ENCODE peak calls at places on chromosomes 3 and 15, in five cellular contexts. S is H1, H is mesendoderm, J is OCI-LY7, Q is astrocyte. L is an unnamed sample.
A peak's percentile ranks its signal among the peaks of the same experiment; 100 is the strongest.

GRCh38 chr15:51227967-51228783 is 110.2 kb downstream of the CYP19A1 start:
- DNase-seq in S (no peak), H (peak; percentile 94), J (no peak), Q (peak; percentile 85), L (no peak)

GRCh38 chr3:65996605-65997004 is 42.1 kb downstream of the MAGI1 start:
- DNase-seq in S (no peak), H (peak; percentile 94), J (no peak), Q (peak; percentile 59), L (no peak)

GRCh38 chr3:114841515-114841914 is 305.6 kb downstream of the ZBTB20 start:
- DNase-seq in S (no peak), H (no peak), J (no peak), Q (peak; percentile 6), L (no peak)

GRCh38 chr3:119294889-119295769 is 946 bp downstream of the ARHGAP31 start:
- DNase-seq in S (no peak), H (peak; percentile 70), J (peak; percentile 57), Q (peak; percentile 46), L (peak; percentile 29)

GRCh38 chr3:192833177-192833890 is 84.3 kb downstream of the MB21D2 start:
- DNase-seq in S (no peak), H (no peak), J (no peak), Q (peak; percentile 87), L (no peak)

GRCh38 chr3:113844622-113845222 is 6.1 kb downstream of the GRAMD1C start:
- DNase-seq in S (no peak), H (peak; percentile 24), J (peak; percentile 58), Q (peak; percentile 23), L (peak; percentile 39)

GRCh38 chr15:58393196-58393790 is 38.5 kb upstream of the LIPC start:
- DNase-seq in S (no peak), H (no peak), J (no peak), Q (peak; percentile 40), L (no peak)

GRCh38 chr15:85457392-85457968 is 77.1 kb downstream of the AKAP13 start:
- DNase-seq in S (no peak), H (no peak), J (peak; percentile 57), Q (no peak), L (no peak)

GRCh38 chr15:29986946-29987345 is 95.8 kb upstream of the GOLGA8J start:
- DNase-seq in S (no peak), H (no peak), J (no peak), Q (peak; percentile 6), L (no peak)

GRCh38 chr3:33791477-33792166 is 6.8 kb upstream of the PDCD6IP start:
- DNase-seq in S (no peak), H (no peak), J (no peak), Q (no peak), L (no peak)

GRCh38 chr3:21839592-21839991 is 88.6 kb upstream of the ZNF385D start:
- DNase-seq in S (peak; percentile 52), H (peak; percentile 45), J (peak; percentile 0), Q (peak; percentile 97), L (no peak)

GRCh38 chr3:186630950-186631624 is 9.1 kb upstream of the FETUB start:
- DNase-seq in S (no peak), H (no peak), J (no peak), Q (no peak), L (no peak)

GRCh38 chr3:140403559-140403958 is 274.3 kb upstream of the TRIM42 start:
- DNase-seq in S (no peak), H (no peak), J (no peak), Q (no peak), L (no peak)

GRCh38 chr3:62277470-62277869 is 95.9 kb downstream of the FEZF2 start:
- DNase-seq in S (no peak), H (no peak), J (no peak), Q (no peak), L (no peak)

GRCh38 chr3:186824430-186825139 is 17.9 kb upstream of the ADIPOQ start:
- DNase-seq in S (peak; percentile 50), H (peak; percentile 47), J (no peak), Q (no peak), L (no peak)

GRCh38 chr15:100265641-100266035 is 76.1 kb downstream of the ADAMTS17 start:
- DNase-seq in S (no peak), H (no peak), J (no peak), Q (no peak), L (no peak)

GRCh38 chr3:149576071-149576564 is 81.7 kb downstream of the WWTR1 start:
- DNase-seq in S (no peak), H (peak; percentile 95), J (no peak), Q (peak; percentile 99), L (no peak)

GRCh38 chr3:138081371-138082084 is 33.9 kb downstream of the DZIP1L start:
- DNase-seq in S (no peak), H (no peak), J (no peak), Q (peak; percentile 80), L (no peak)

GRCh38 chr3:188742755-188743549 is 428.8 kb upstream of the TPRG1 start:
- DNase-seq in S (no peak), H (no peak), J (no peak), Q (no peak), L (no peak)

GRCh38 chr3:59472541-59472940 is 422.7 kb upstream of the CFAP20DC start:
- DNase-seq in S (no peak), H (no peak), J (no peak), Q (no peak), L (no peak)

GRCh38 chr15:95432878-95433405 is 897.6 kb upstream of the NR2F2 start:
- DNase-seq in S (no peak), H (no peak), J (no peak), Q (no peak), L (no peak)

GRCh38 chr3:193301441-193301840 is 60.4 kb downstream of the PLAAT1 start:
- DNase-seq in S (no peak), H (peak; percentile 12), J (no peak), Q (peak; percentile 89), L (no peak)

GRCh38 chr3:138833908-138834358 is 795 bp downstream of the PIK3CB start:
- DNase-seq in S (no peak), H (peak; percentile 38), J (no peak), Q (no peak), L (no peak)

GRCh38 chr3:186783731-186784515 is 546 bp downstream of the EIF4A2 start:
- DNase-seq in S (peak; percentile 66), H (peak; percentile 83), J (peak; percentile 88), Q (peak; percentile 36), L (peak; percentile 70)

GRCh38 chr15:96701443-96701842 is 370.9 kb downstream of the NR2F2 start:
- DNase-seq in S (no peak), H (no peak), J (no peak), Q (no peak), L (no peak)

GRCh38 chr3:119885746-119886530 is 104.0 kb downstream of the NR1I2 start:
- DNase-seq in S (no peak), H (no peak), J (no peak), Q (peak; percentile 30), L (no peak)

GRCh38 chr3:101128786-101129185 is 135.6 kb upstream of the ABI3BP start:
- DNase-seq in S (no peak), H (no peak), J (no peak), Q (peak; percentile 4), L (no peak)

GRCh38 chr15:63181658-63182057 is 7.7 kb upstream of the RAB8B start:
- DNase-seq in S (no peak), H (no peak), J (no peak), Q (no peak), L (no peak)

DNA sequence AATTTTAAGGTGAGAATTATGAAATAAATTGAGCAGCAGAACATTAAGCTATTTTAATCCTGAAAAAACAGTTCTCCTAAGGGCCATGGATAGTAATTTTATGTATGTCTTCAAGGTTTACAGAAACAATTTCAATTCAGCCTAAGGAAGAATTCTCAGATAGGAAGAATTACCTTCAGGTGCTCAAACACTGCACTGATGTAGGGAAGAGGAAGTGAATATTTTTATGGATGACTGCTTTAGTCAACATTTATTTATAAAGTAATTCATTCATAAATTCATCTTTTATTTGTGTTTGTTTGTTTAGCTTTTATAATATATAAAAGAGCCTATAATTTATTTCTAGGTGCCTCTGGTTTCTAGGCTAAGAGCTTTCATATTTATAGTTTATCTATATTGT is 620.7 kb downstream of the NAALADL2 start:
- DNase-seq in S (no peak), H (no peak), J (no peak), Q (no peak), L (no peak)
- H3K4me2 ChIP-seq in S (no peak overlapping the region), H (no peak overlapping the region), J (no peak overlapping the region), Q (no peak overlapping the region), L (no peak overlapping the region)

GRCh38 chr3:71451812-71452211 is 131.7 kb downstream of the FOXP1 start:
- DNase-seq in S (no peak), H (no peak), J (peak; percentile 57), Q (no peak), L (no peak)
- H3K4me2 ChIP-seq in S (no peak overlapping the region), H (no peak overlapping the region), J (peak overlapping the region; percentile 91), Q (no peak overlapping the region), L (no peak overlapping the region)

DNA sequence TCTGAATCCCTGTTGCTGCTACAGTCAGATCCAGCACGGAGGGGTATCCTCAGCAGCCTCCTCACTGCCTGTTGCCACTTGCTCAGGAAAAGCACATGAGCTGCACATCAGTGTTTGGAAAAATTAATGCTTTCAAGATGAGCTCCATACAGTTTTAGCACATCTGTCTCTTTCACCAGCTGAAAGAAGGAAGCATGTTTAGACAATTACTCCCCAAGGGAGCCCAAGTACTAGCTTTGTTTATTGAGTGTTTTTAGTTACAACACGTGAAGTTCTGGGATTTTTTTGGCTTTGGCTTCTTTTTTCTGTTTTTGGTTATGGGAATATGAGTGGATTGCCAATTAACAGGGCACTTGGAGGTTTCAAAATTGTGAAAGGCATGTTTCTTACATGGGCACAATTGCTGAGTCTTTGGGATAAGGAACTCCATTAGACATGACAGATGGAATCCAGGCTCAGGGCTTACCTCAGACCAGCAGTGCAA is 92.5 kb upstream of the ROPN1 start:
- DNase-seq in S (no peak), H (no peak), J (no peak), Q (no peak), L (no peak)
- H3K4me2 ChIP-seq in S (no peak overlapping the region), H (no peak overlapping the region), J (no peak overlapping the region), Q (no peak overlapping the region), L (no peak overlapping the region)

DNA sequence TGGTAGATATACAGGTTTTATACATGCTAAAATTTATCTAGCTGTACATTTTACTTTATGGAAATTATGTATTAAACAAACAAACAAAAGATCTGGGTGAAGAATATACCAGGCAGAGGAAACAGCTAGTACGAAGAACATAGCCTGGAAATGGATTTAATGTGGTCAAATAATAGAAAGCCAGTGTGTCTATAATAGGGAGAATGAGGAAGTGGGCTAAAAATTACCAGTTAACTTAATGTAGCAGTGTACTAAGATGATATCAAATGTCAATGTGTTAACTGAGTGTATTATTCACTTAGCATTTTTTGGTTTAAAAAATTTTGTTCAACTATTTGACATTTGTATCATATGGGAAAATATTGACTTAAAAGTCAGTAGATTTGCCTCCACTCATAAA is 22.8 kb upstream of the SLC15A2 start:
- DNase-seq in S (no peak), H (no peak), J (peak; percentile 26), Q (no peak), L (no peak)
- H3K4me2 ChIP-seq in S (no peak overlapping the region), H (no peak overlapping the region), J (no peak overlapping the region), Q (no peak overlapping the region), L (no peak overlapping the region)